ENCODE peak calls at places on chromosomes 5 and 9, in six cellular contexts. One of them, this sample, is unnamed.

GRCh38 chr9:112705773-112706427 is 12.0 kb downstream of the INIP start:
- DNase-seq in stimulated activated CD8-positive, alpha-beta memory T cell treated with anti-CD3 and anti-CD28 coated beads, Interleukin-4, amount 100 ng/mL, for 1 hour: no peak
- DNase-seq in stimulated activated CD4-positive, alpha-beta T cell treated with anti-CD3 and anti-CD28 coated beads, TNF-alpha, amount 100 ng/mL, for 1 hour: no peak
- DNase-seq in prostate gland: peak
- DNase-seq in lower leg skin: no peak
- DNase-seq in Peyer's patch: no peak
- DNase-seq in this sample: no peak

GRCh38 chr5:142920888-142921612 is 150.9 kb downstream of the ARHGAP26 start:
- DNase-seq in Peyer's patch: no peak
- DNase-seq in prostate gland: no peak
- DNase-seq in stimulated activated CD8-positive, alpha-beta memory T cell treated with anti-CD3 and anti-CD28 coated beads, Interleukin-4, amount 100 ng/mL, for 1 hour: no peak
- DNase-seq in stimulated activated CD4-positive, alpha-beta T cell treated with anti-CD3 and anti-CD28 coated beads, TNF-alpha, amount 100 ng/mL, for 1 hour: no peak
- DNase-seq in lower leg skin: no peak
- DNase-seq in this sample: no peak

GRCh38 chr9:132631685-132632084 is 38.1 kb downstream of the DDX31 start:
- DNase-seq in stimulated activated CD4-positive, alpha-beta T cell treated with anti-CD3 and anti-CD28 coated beads, TNF-alpha, amount 100 ng/mL, for 1 hour: no peak
- DNase-seq in prostate gland: no peak
- DNase-seq in stimulated activated CD8-positive, alpha-beta memory T cell treated with anti-CD3 and anti-CD28 coated beads, Interleukin-4, amount 100 ng/mL, for 1 hour: no peak
- DNase-seq in Peyer's patch: no peak
- DNase-seq in lower leg skin: no peak
- DNase-seq in this sample: no peak

GRCh38 chr5:121156565-121156964 is 692.5 kb downstream of the PRR16 start:
- DNase-seq in stimulated activated CD8-positive, alpha-beta memory T cell treated with anti-CD3 and anti-CD28 coated beads, Interleukin-4, amount 100 ng/mL, for 1 hour: no peak
- DNase-seq in stimulated activated CD4-positive, alpha-beta T cell treated with anti-CD3 and anti-CD28 coated beads, TNF-alpha, amount 100 ng/mL, for 1 hour: no peak
- DNase-seq in lower leg skin: no peak
- DNase-seq in prostate gland: no peak
- DNase-seq in Peyer's patch: no peak
- DNase-seq in this sample: no peak

GRCh38 chr5:33816791-33817190 is 75.0 kb downstream of the ADAMTS12 start:
- DNase-seq in Peyer's patch: no peak
- DNase-seq in lower leg skin: no peak
- DNase-seq in stimulated activated CD8-positive, alpha-beta memory T cell treated with anti-CD3 and anti-CD28 coated beads, Interleukin-4, amount 100 ng/mL, for 1 hour: no peak
- DNase-seq in prostate gland: no peak
- DNase-seq in stimulated activated CD4-positive, alpha-beta T cell treated with anti-CD3 and anti-CD28 coated beads, TNF-alpha, amount 100 ng/mL, for 1 hour: no peak
- DNase-seq in this sample: no peak

GRCh38 chr5:176561259-176561658 is 12.1 kb downstream of the CDHR2 start:
- DNase-seq in stimulated activated CD4-positive, alpha-beta T cell treated with anti-CD3 and anti-CD28 coated beads, TNF-alpha, amount 100 ng/mL, for 1 hour: no peak
- DNase-seq in Peyer's patch: peak
- DNase-seq in stimulated activated CD8-positive, alpha-beta memory T cell treated with anti-CD3 and anti-CD28 coated beads, Interleukin-4, amount 100 ng/mL, for 1 hour: no peak
- DNase-seq in lower leg skin: no peak
- DNase-seq in prostate gland: no peak
- DNase-seq in this sample: no peak

GRCh38 chr5:99105216-99105615 is 176.4 kb upstream of the CHD1 start:
- DNase-seq in lower leg skin: no peak
- DNase-seq in stimulated activated CD4-positive, alpha-beta T cell treated with anti-CD3 and anti-CD28 coated beads, TNF-alpha, amount 100 ng/mL, for 1 hour: no peak
- DNase-seq in prostate gland: no peak
- DNase-seq in stimulated activated CD8-positive, alpha-beta memory T cell treated with anti-CD3 and anti-CD28 coated beads, Interleukin-4, amount 100 ng/mL, for 1 hour: no peak
- DNase-seq in Peyer's patch: no peak
- DNase-seq in this sample: no peak

GRCh38 chr9:28650327-28650726 is 1077.0 kb upstream of the C9orf72 start:
- DNase-seq in prostate gland: no peak
- DNase-seq in Peyer's patch: no peak
- DNase-seq in stimulated activated CD4-positive, alpha-beta T cell treated with anti-CD3 and anti-CD28 coated beads, TNF-alpha, amount 100 ng/mL, for 1 hour: no peak
- DNase-seq in stimulated activated CD8-positive, alpha-beta memory T cell treated with anti-CD3 and anti-CD28 coated beads, Interleukin-4, amount 100 ng/mL, for 1 hour: no peak
- DNase-seq in lower leg skin: no peak
- DNase-seq in this sample: no peak

GRCh38 chr5:982377-983237 is 26.0 kb upstream of the NKD2 start:
- DNase-seq in prostate gland: peak
- DNase-seq in stimulated activated CD4-positive, alpha-beta T cell treated with anti-CD3 and anti-CD28 coated beads, TNF-alpha, amount 100 ng/mL, for 1 hour: no peak
- DNase-seq in stimulated activated CD8-positive, alpha-beta memory T cell treated with anti-CD3 and anti-CD28 coated beads, Interleukin-4, amount 100 ng/mL, for 1 hour: no peak
- DNase-seq in lower leg skin: no peak
- DNase-seq in Peyer's patch: no peak
- DNase-seq in this sample: no peak

GRCh38 chr5:57175586-57175985 is 1.7 kb downstream of the GPBP1 start:
- DNase-seq in lower leg skin: no peak
- DNase-seq in Peyer's patch: no peak
- DNase-seq in prostate gland: no peak
- DNase-seq in stimulated activated CD4-positive, alpha-beta T cell treated with anti-CD3 and anti-CD28 coated beads, TNF-alpha, amount 100 ng/mL, for 1 hour: no peak
- DNase-seq in stimulated activated CD8-positive, alpha-beta memory T cell treated with anti-CD3 and anti-CD28 coated beads, Interleukin-4, amount 100 ng/mL, for 1 hour: no peak
- DNase-seq in this sample: no peak

GRCh38 chr5:178068293-178068692 is 45.0 kb upstream of the N4BP3 start:
- DNase-seq in stimulated activated CD4-positive, alpha-beta T cell treated with anti-CD3 and anti-CD28 coated beads, TNF-alpha, amount 100 ng/mL, for 1 hour: no peak
- DNase-seq in prostate gland: no peak
- DNase-seq in Peyer's patch: peak
- DNase-seq in lower leg skin: no peak
- DNase-seq in stimulated activated CD8-positive, alpha-beta memory T cell treated with anti-CD3 and anti-CD28 coated beads, Interleukin-4, amount 100 ng/mL, for 1 hour: no peak
- DNase-seq in this sample: no peak

GRCh38 chr9:97475079-97475478 is 26.4 kb upstream of the TMOD1 start:
- DNase-seq in Peyer's patch: no peak
- DNase-seq in prostate gland: no peak
- DNase-seq in stimulated activated CD4-positive, alpha-beta T cell treated with anti-CD3 and anti-CD28 coated beads, TNF-alpha, amount 100 ng/mL, for 1 hour: no peak
- DNase-seq in stimulated activated CD8-positive, alpha-beta memory T cell treated with anti-CD3 and anti-CD28 coated beads, Interleukin-4, amount 100 ng/mL, for 1 hour: no peak
- DNase-seq in lower leg skin: no peak
- DNase-seq in this sample: no peak

GRCh38 chr5:77133061-77133758 is 46.1 kb upstream of the ZBED3 start:
- DNase-seq in stimulated activated CD8-positive, alpha-beta memory T cell treated with anti-CD3 and anti-CD28 coated beads, Interleukin-4, amount 100 ng/mL, for 1 hour: no peak
- DNase-seq in prostate gland: peak
- DNase-seq in Peyer's patch: peak
- DNase-seq in stimulated activated CD4-positive, alpha-beta T cell treated with anti-CD3 and anti-CD28 coated beads, TNF-alpha, amount 100 ng/mL, for 1 hour: no peak
- DNase-seq in lower leg skin: peak
- DNase-seq in this sample: peak

GRCh38 chr5:61632064-61632463 is 300.0 kb downstream of the ZSWIM6 start:
- DNase-seq in lower leg skin: no peak
- DNase-seq in stimulated activated CD8-positive, alpha-beta memory T cell treated with anti-CD3 and anti-CD28 coated beads, Interleukin-4, amount 100 ng/mL, for 1 hour: no peak
- DNase-seq in stimulated activated CD4-positive, alpha-beta T cell treated with anti-CD3 and anti-CD28 coated beads, TNF-alpha, amount 100 ng/mL, for 1 hour: no peak
- DNase-seq in Peyer's patch: no peak
- DNase-seq in prostate gland: no peak
- DNase-seq in this sample: no peak

GRCh38 chr5:96117863-96118651 is 156.4 kb upstream of the ELL2 start:
- DNase-seq in lower leg skin: no peak
- DNase-seq in stimulated activated CD4-positive, alpha-beta T cell treated with anti-CD3 and anti-CD28 coated beads, TNF-alpha, amount 100 ng/mL, for 1 hour: no peak
- DNase-seq in stimulated activated CD8-positive, alpha-beta memory T cell treated with anti-CD3 and anti-CD28 coated beads, Interleukin-4, amount 100 ng/mL, for 1 hour: no peak
- DNase-seq in Peyer's patch: no peak
- DNase-seq in prostate gland: no peak
- DNase-seq in this sample: no peak

GRCh38 chr5:108503986-108504385 is 122.1 kb upstream of the FBXL17 start:
- DNase-seq in prostate gland: no peak
- DNase-seq in Peyer's patch: no peak
- DNase-seq in stimulated activated CD8-positive, alpha-beta memory T cell treated with anti-CD3 and anti-CD28 coated beads, Interleukin-4, amount 100 ng/mL, for 1 hour: no peak
- DNase-seq in stimulated activated CD4-positive, alpha-beta T cell treated with anti-CD3 and anti-CD28 coated beads, TNF-alpha, amount 100 ng/mL, for 1 hour: no peak
- DNase-seq in lower leg skin: no peak
- DNase-seq in this sample: no peak

GRCh38 chr9:84343111-84343521 is 2.6 kb upstream of the SLC28A3 start:
- DNase-seq in lower leg skin: no peak
- DNase-seq in stimulated activated CD4-positive, alpha-beta T cell treated with anti-CD3 and anti-CD28 coated beads, TNF-alpha, amount 100 ng/mL, for 1 hour: no peak
- DNase-seq in Peyer's patch: no peak
- DNase-seq in stimulated activated CD8-positive, alpha-beta memory T cell treated with anti-CD3 and anti-CD28 coated beads, Interleukin-4, amount 100 ng/mL, for 1 hour: no peak
- DNase-seq in prostate gland: no peak
- DNase-seq in this sample: no peak

GRCh38 chr5:159511570-159511969 is 181.3 kb upstream of the IL12B start:
- DNase-seq in lower leg skin: no peak
- DNase-seq in stimulated activated CD4-positive, alpha-beta T cell treated with anti-CD3 and anti-CD28 coated beads, TNF-alpha, amount 100 ng/mL, for 1 hour: no peak
- DNase-seq in prostate gland: peak
- DNase-seq in Peyer's patch: no peak
- DNase-seq in stimulated activated CD8-positive, alpha-beta memory T cell treated with anti-CD3 and anti-CD28 coated beads, Interleukin-4, amount 100 ng/mL, for 1 hour: no peak
- DNase-seq in this sample: no peak

GRCh38 chr5:78523314-78524193 is 125.0 kb downstream of the LHFPL2 start:
- DNase-seq in Peyer's patch: peak
- DNase-seq in prostate gland: no peak
- DNase-seq in stimulated activated CD8-positive, alpha-beta memory T cell treated with anti-CD3 and anti-CD28 coated beads, Interleukin-4, amount 100 ng/mL, for 1 hour: no peak
- DNase-seq in stimulated activated CD4-positive, alpha-beta T cell treated with anti-CD3 and anti-CD28 coated beads, TNF-alpha, amount 100 ng/mL, for 1 hour: no peak
- DNase-seq in lower leg skin: no peak
- DNase-seq in this sample: no peak

GRCh38 chr9:38226491-38226951 is 157.5 kb upstream of the SHB start:
- DNase-seq in lower leg skin: no peak
- DNase-seq in prostate gland: no peak
- DNase-seq in Peyer's patch: no peak
- DNase-seq in stimulated activated CD4-positive, alpha-beta T cell treated with anti-CD3 and anti-CD28 coated beads, TNF-alpha, amount 100 ng/mL, for 1 hour: no peak
- DNase-seq in stimulated activated CD8-positive, alpha-beta memory T cell treated with anti-CD3 and anti-CD28 coated beads, Interleukin-4, amount 100 ng/mL, for 1 hour: no peak
- DNase-seq in this sample: peak

GRCh38 chr5:11300736-11301135 is 539.7 kb upstream of the DAP start:
- DNase-seq in Peyer's patch: no peak
- DNase-seq in stimulated activated CD8-positive, alpha-beta memory T cell treated with anti-CD3 and anti-CD28 coated beads, Interleukin-4, amount 100 ng/mL, for 1 hour: no peak
- DNase-seq in prostate gland: no peak
- DNase-seq in stimulated activated CD4-positive, alpha-beta T cell treated with anti-CD3 and anti-CD28 coated beads, TNF-alpha, amount 100 ng/mL, for 1 hour: no peak
- DNase-seq in lower leg skin: no peak
- DNase-seq in this sample: peak

GRCh38 chr5:156764572-156764971 is 85.5 kb upstream of the PPP1R2B start:
- DNase-seq in stimulated activated CD4-positive, alpha-beta T cell treated with anti-CD3 and anti-CD28 coated beads, TNF-alpha, amount 100 ng/mL, for 1 hour: no peak
- DNase-seq in Peyer's patch: no peak
- DNase-seq in lower leg skin: no peak
- DNase-seq in stimulated activated CD8-positive, alpha-beta memory T cell treated with anti-CD3 and anti-CD28 coated beads, Interleukin-4, amount 100 ng/mL, for 1 hour: no peak
- DNase-seq in prostate gland: no peak
- DNase-seq in this sample: no peak

GRCh38 chr5:134092875-134093274 is 21.6 kb upstream of the TCF7 start:
- DNase-seq in lower leg skin: no peak
- DNase-seq in stimulated activated CD4-positive, alpha-beta T cell treated with anti-CD3 and anti-CD28 coated beads, TNF-alpha, amount 100 ng/mL, for 1 hour: no peak
- DNase-seq in prostate gland: no peak
- DNase-seq in stimulated activated CD8-positive, alpha-beta memory T cell treated with anti-CD3 and anti-CD28 coated beads, Interleukin-4, amount 100 ng/mL, for 1 hour: no peak
- DNase-seq in Peyer's patch: peak
- DNase-seq in this sample: no peak

GRCh38 chr5:171571663-171572062 is 152.2 kb downstream of the FGF18 start:
- DNase-seq in stimulated activated CD4-positive, alpha-beta T cell treated with anti-CD3 and anti-CD28 coated beads, TNF-alpha, amount 100 ng/mL, for 1 hour: no peak
- DNase-seq in prostate gland: no peak
- DNase-seq in lower leg skin: no peak
- DNase-seq in Peyer's patch: no peak
- DNase-seq in stimulated activated CD8-positive, alpha-beta memory T cell treated with anti-CD3 and anti-CD28 coated beads, Interleukin-4, amount 100 ng/mL, for 1 hour: no peak
- DNase-seq in this sample: no peak

GRCh38 chr9:16293610-16294009 is 576.9 kb downstream of the BNC2 start:
- DNase-seq in stimulated activated CD4-positive, alpha-beta T cell treated with anti-CD3 and anti-CD28 coated beads, TNF-alpha, amount 100 ng/mL, for 1 hour: no peak
- DNase-seq in prostate gland: no peak
- DNase-seq in Peyer's patch: no peak
- DNase-seq in lower leg skin: no peak
- DNase-seq in stimulated activated CD8-positive, alpha-beta memory T cell treated with anti-CD3 and anti-CD28 coated beads, Interleukin-4, amount 100 ng/mL, for 1 hour: no peak
- DNase-seq in this sample: peak

GRCh38 chr5:152560508-152561137 is 155.5 kb upstream of the NMUR2 start:
- DNase-seq in stimulated activated CD8-positive, alpha-beta memory T cell treated with anti-CD3 and anti-CD28 coated beads, Interleukin-4, amount 100 ng/mL, for 1 hour: no peak
- DNase-seq in lower leg skin: peak
- DNase-seq in stimulated activated CD4-positive, alpha-beta T cell treated with anti-CD3 and anti-CD28 coated beads, TNF-alpha, amount 100 ng/mL, for 1 hour: no peak
- DNase-seq in prostate gland: no peak
- DNase-seq in Peyer's patch: peak
- DNase-seq in this sample: peak